ENCODE peak calls at places on chromosome 17, in eight cellular contexts. One of them, this sample, is unnamed.

GRCh38 chr17:31724619-31725018 is 134.4 kb downstream of the COPRS start:
- DNase-seq in AG09309: no peak
- DNase-seq in T1000: peak; percentile 23
- DNase-seq in HT1080: no peak
- DNase-seq in effector memory CD4-positive, alpha-beta T cell: no peak
- DNase-seq in activated CD8-positive, alpha-beta T cell treated with anti-CD3 and anti-CD28 coated beads for 36 hours: no peak
- DNase-seq in psoas muscle: no peak
- DNase-seq in HS-5: no peak
- DNase-seq in this sample: no peak

GRCh38 chr17:66727634-66728570 is 107.0 kb upstream of the CACNG5 start:
- DNase-seq in effector memory CD4-positive, alpha-beta T cell: no peak
- DNase-seq in activated CD8-positive, alpha-beta T cell treated with anti-CD3 and anti-CD28 coated beads for 36 hours: peak; percentile 66
- DNase-seq in HT1080: peak; percentile 26
- DNase-seq in T1000: no peak
- DNase-seq in AG09309: no peak
- DNase-seq in HS-5: no peak
- DNase-seq in psoas muscle: peak; percentile 45
- DNase-seq in this sample: no peak

GRCh38 chr17:80419255-80419654 is 4.3 kb downstream of the ENDOV start:
- DNase-seq in T1000: no peak
- DNase-seq in activated CD8-positive, alpha-beta T cell treated with anti-CD3 and anti-CD28 coated beads for 36 hours: no peak
- DNase-seq in psoas muscle: no peak
- DNase-seq in effector memory CD4-positive, alpha-beta T cell: no peak
- DNase-seq in HS-5: no peak
- DNase-seq in AG09309: no peak
- DNase-seq in HT1080: no peak
- DNase-seq in this sample: no peak

GRCh38 chr17:40458001-40458791 is 14.9 kb downstream of the IGFBP4 start:
- DNase-seq in psoas muscle: no peak
- DNase-seq in AG09309: peak; percentile 83
- DNase-seq in HT1080: peak; percentile 93
- DNase-seq in activated CD8-positive, alpha-beta T cell treated with anti-CD3 and anti-CD28 coated beads for 36 hours: no peak
- DNase-seq in T1000: peak; percentile 18
- DNase-seq in effector memory CD4-positive, alpha-beta T cell: no peak
- DNase-seq in HS-5: no peak
- DNase-seq in this sample: peak; percentile 93

GRCh38 chr17:45048795-45049563 is 2.5 kb downstream of the DCAKD start:
- DNase-seq in AG09309: no peak
- DNase-seq in T1000: no peak
- DNase-seq in psoas muscle: no peak
- DNase-seq in effector memory CD4-positive, alpha-beta T cell: no peak
- DNase-seq in activated CD8-positive, alpha-beta T cell treated with anti-CD3 and anti-CD28 coated beads for 36 hours: no peak
- DNase-seq in HS-5: no peak
- DNase-seq in HT1080: no peak
- DNase-seq in this sample: no peak

GRCh38 chr17:603405-604193 is 111.0 kb downstream of the VPS53 start:
- DNase-seq in AG09309: no peak
- DNase-seq in psoas muscle: no peak
- DNase-seq in HS-5: no peak
- DNase-seq in HT1080: no peak
- DNase-seq in effector memory CD4-positive, alpha-beta T cell: no peak
- DNase-seq in activated CD8-positive, alpha-beta T cell treated with anti-CD3 and anti-CD28 coated beads for 36 hours: no peak
- DNase-seq in T1000: no peak
- DNase-seq in this sample: no peak

GRCh38 chr17:75975757-75976174 is 3.2 kb downstream of the ACOX1 start:
- DNase-seq in effector memory CD4-positive, alpha-beta T cell: no peak
- DNase-seq in activated CD8-positive, alpha-beta T cell treated with anti-CD3 and anti-CD28 coated beads for 36 hours: no peak
- DNase-seq in psoas muscle: no peak
- DNase-seq in T1000: no peak
- DNase-seq in HT1080: no peak
- DNase-seq in HS-5: no peak
- DNase-seq in AG09309: no peak
- DNase-seq in this sample: no peak

GRCh38 chr17:38369124-38369886 is 17.7 kb downstream of the SOCS7 start:
- DNase-seq in activated CD8-positive, alpha-beta T cell treated with anti-CD3 and anti-CD28 coated beads for 36 hours: no peak
- DNase-seq in AG09309: no peak
- DNase-seq in effector memory CD4-positive, alpha-beta T cell: no peak
- DNase-seq in HT1080: no peak
- DNase-seq in HS-5: no peak
- DNase-seq in T1000: no peak
- DNase-seq in psoas muscle: no peak
- DNase-seq in this sample: no peak

GRCh38 chr17:8152112-8152775 is at the start of gene PER1:
- DNase-seq in effector memory CD4-positive, alpha-beta T cell: peak; percentile 86
- DNase-seq in psoas muscle: peak; percentile 97
- DNase-seq in activated CD8-positive, alpha-beta T cell treated with anti-CD3 and anti-CD28 coated beads for 36 hours: peak; percentile 96
- DNase-seq in HS-5: no peak
- DNase-seq in AG09309: peak; percentile 78
- DNase-seq in T1000: peak; percentile 92
- DNase-seq in HT1080: peak; percentile 75
- DNase-seq in this sample: peak; percentile 82

GRCh38 chr17:2239882-2240430 is 63.6 kb downstream of the SMG6 start:
- DNase-seq in AG09309: peak; percentile 53
- DNase-seq in T1000: peak; percentile 34
- DNase-seq in effector memory CD4-positive, alpha-beta T cell: no peak
- DNase-seq in HS-5: peak; percentile 79
- DNase-seq in psoas muscle: peak; percentile 72
- DNase-seq in activated CD8-positive, alpha-beta T cell treated with anti-CD3 and anti-CD28 coated beads for 36 hours: peak; percentile 66
- DNase-seq in HT1080: peak; percentile 88
- DNase-seq in this sample: peak; percentile 76

GRCh38 chr17:37844158-37844976 is 79.8 kb upstream of the TBC1D3K start:
- DNase-seq in AG09309: no peak
- DNase-seq in HT1080: peak; percentile 66
- DNase-seq in activated CD8-positive, alpha-beta T cell treated with anti-CD3 and anti-CD28 coated beads for 36 hours: peak; percentile 77
- DNase-seq in psoas muscle: peak; percentile 48
- DNase-seq in T1000: no peak
- DNase-seq in effector memory CD4-positive, alpha-beta T cell: no peak
- DNase-seq in HS-5: no peak
- DNase-seq in this sample: no peak

GRCh38 chr17:67200727-67201301 is 44.2 kb downstream of the HELZ start:
- DNase-seq in effector memory CD4-positive, alpha-beta T cell: no peak
- DNase-seq in HS-5: no peak
- DNase-seq in AG09309: no peak
- DNase-seq in T1000: no peak
- DNase-seq in activated CD8-positive, alpha-beta T cell treated with anti-CD3 and anti-CD28 coated beads for 36 hours: no peak
- DNase-seq in psoas muscle: no peak
- DNase-seq in HT1080: no peak
- DNase-seq in this sample: no peak

GRCh38 chr17:61333151-61333550 is 66.5 kb upstream of the TBX2 start:
- DNase-seq in T1000: no peak
- DNase-seq in AG09309: no peak
- DNase-seq in HT1080: no peak
- DNase-seq in psoas muscle: no peak
- DNase-seq in HS-5: no peak
- DNase-seq in effector memory CD4-positive, alpha-beta T cell: no peak
- DNase-seq in activated CD8-positive, alpha-beta T cell treated with anti-CD3 and anti-CD28 coated beads for 36 hours: no peak
- DNase-seq in this sample: no peak

GRCh38 chr17:48603959-48604769 is 622 bp downstream of the HOXB6 start:
- DNase-seq in HS-5: no peak
- DNase-seq in T1000: peak; percentile 43
- DNase-seq in HT1080: peak; percentile 84
- DNase-seq in activated CD8-positive, alpha-beta T cell treated with anti-CD3 and anti-CD28 coated beads for 36 hours: no peak
- DNase-seq in AG09309: no peak
- DNase-seq in psoas muscle: peak; percentile 62
- DNase-seq in effector memory CD4-positive, alpha-beta T cell: no peak
- DNase-seq in this sample: no peak

GRCh38 chr17:6045621-6046357 is 24.4 kb upstream of the WSCD1 start:
- DNase-seq in activated CD8-positive, alpha-beta T cell treated with anti-CD3 and anti-CD28 coated beads for 36 hours: no peak
- DNase-seq in effector memory CD4-positive, alpha-beta T cell: no peak
- DNase-seq in AG09309: no peak
- DNase-seq in T1000: no peak
- DNase-seq in HS-5: no peak
- DNase-seq in psoas muscle: no peak
- DNase-seq in HT1080: no peak
- DNase-seq in this sample: no peak

GRCh38 chr17:62964506-62964905 is 1.5 kb upstream of the TANC2 start:
- DNase-seq in activated CD8-positive, alpha-beta T cell treated with anti-CD3 and anti-CD28 coated beads for 36 hours: no peak
- DNase-seq in HT1080: no peak
- DNase-seq in psoas muscle: no peak
- DNase-seq in T1000: no peak
- DNase-seq in AG09309: no peak
- DNase-seq in effector memory CD4-positive, alpha-beta T cell: no peak
- DNase-seq in HS-5: no peak
- DNase-seq in this sample: no peak

GRCh38 chr17:74296548-74296936 is 22.5 kb downstream of the DNAI2 start:
- DNase-seq in T1000: no peak
- DNase-seq in HT1080: peak; percentile 13
- DNase-seq in HS-5: no peak
- DNase-seq in AG09309: peak; percentile 13
- DNase-seq in activated CD8-positive, alpha-beta T cell treated with anti-CD3 and anti-CD28 coated beads for 36 hours: peak; percentile 50
- DNase-seq in effector memory CD4-positive, alpha-beta T cell: no peak
- DNase-seq in psoas muscle: peak; percentile 50
- DNase-seq in this sample: no peak

GRCh38 chr17:30433514-30433913 is 43.7 kb upstream of the GOSR1 start:
- DNase-seq in AG09309: peak; percentile 40
- DNase-seq in HS-5: peak; percentile 68
- DNase-seq in effector memory CD4-positive, alpha-beta T cell: no peak
- DNase-seq in HT1080: peak; percentile 95
- DNase-seq in T1000: no peak
- DNase-seq in psoas muscle: no peak
- DNase-seq in activated CD8-positive, alpha-beta T cell treated with anti-CD3 and anti-CD28 coated beads for 36 hours: no peak
- DNase-seq in this sample: peak; percentile 97

GRCh38 chr17:82231562-82232321 is 2.9 kb downstream of the SLC16A3 start:
- DNase-seq in activated CD8-positive, alpha-beta T cell treated with anti-CD3 and anti-CD28 coated beads for 36 hours: peak; percentile 73
- DNase-seq in AG09309: no peak
- DNase-seq in HT1080: peak; percentile 72
- DNase-seq in effector memory CD4-positive, alpha-beta T cell: no peak
- DNase-seq in psoas muscle: peak; percentile 86
- DNase-seq in T1000: no peak
- DNase-seq in HS-5: no peak
- DNase-seq in this sample: no peak

GRCh38 chr17:66459811-66460270 is 157.4 kb downstream of the PRKCA start:
- DNase-seq in HS-5: peak; percentile 98
- DNase-seq in T1000: peak; percentile 72
- DNase-seq in psoas muscle: peak; percentile 40
- DNase-seq in activated CD8-positive, alpha-beta T cell treated with anti-CD3 and anti-CD28 coated beads for 36 hours: peak; percentile 33
- DNase-seq in HT1080: peak; percentile 97
- DNase-seq in AG09309: peak; percentile 98
- DNase-seq in effector memory CD4-positive, alpha-beta T cell: no peak
- DNase-seq in this sample: peak; percentile 95

GRCh38 chr17:75749545-75750389 is 15.2 kb downstream of the GALK1 start:
- DNase-seq in HS-5: no peak
- DNase-seq in activated CD8-positive, alpha-beta T cell treated with anti-CD3 and anti-CD28 coated beads for 36 hours: peak; percentile 95
- DNase-seq in psoas muscle: peak; percentile 90
- DNase-seq in effector memory CD4-positive, alpha-beta T cell: peak; percentile 71
- DNase-seq in HT1080: peak; percentile 69
- DNase-seq in T1000: peak; percentile 83
- DNase-seq in AG09309: no peak
- DNase-seq in this sample: no peak

GRCh38 chr17:17724991-17725852 is 44.0 kb downstream of the RAI1 start:
- DNase-seq in HS-5: no peak
- DNase-seq in psoas muscle: no peak
- DNase-seq in activated CD8-positive, alpha-beta T cell treated with anti-CD3 and anti-CD28 coated beads for 36 hours: no peak
- DNase-seq in AG09309: no peak
- DNase-seq in effector memory CD4-positive, alpha-beta T cell: no peak
- DNase-seq in HT1080: no peak
- DNase-seq in T1000: no peak
- DNase-seq in this sample: no peak

GRCh38 chr17:6713918-6714271 is 726 bp upstream of the SLC13A5 start:
- DNase-seq in T1000: no peak
- DNase-seq in effector memory CD4-positive, alpha-beta T cell: no peak
- DNase-seq in AG09309: no peak
- DNase-seq in HS-5: no peak
- DNase-seq in HT1080: no peak
- DNase-seq in activated CD8-positive, alpha-beta T cell treated with anti-CD3 and anti-CD28 coated beads for 36 hours: no peak
- DNase-seq in psoas muscle: no peak
- DNase-seq in this sample: no peak

GRCh38 chr17:4444782-4445473 is 11.2 kb downstream of the SPNS3 start:
- DNase-seq in HS-5: no peak
- DNase-seq in HT1080: peak; percentile 58
- DNase-seq in psoas muscle: peak; percentile 69
- DNase-seq in T1000: peak; percentile 11
- DNase-seq in effector memory CD4-positive, alpha-beta T cell: no peak
- DNase-seq in AG09309: no peak
- DNase-seq in activated CD8-positive, alpha-beta T cell treated with anti-CD3 and anti-CD28 coated beads for 36 hours: no peak
- DNase-seq in this sample: no peak

GRCh38 chr17:11628831-11629230 is 30.6 kb downstream of the DNAH9 start:
- DNase-seq in activated CD8-positive, alpha-beta T cell treated with anti-CD3 and anti-CD28 coated beads for 36 hours: no peak
- DNase-seq in T1000: no peak
- DNase-seq in effector memory CD4-positive, alpha-beta T cell: no peak
- DNase-seq in psoas muscle: no peak
- DNase-seq in HT1080: no peak
- DNase-seq in HS-5: no peak
- DNase-seq in AG09309: no peak
- DNase-seq in this sample: no peak

GRCh38 chr17:78369791-78370381 is 8.6 kb upstream of the PGS1 start:
- DNase-seq in HT1080: no peak
- DNase-seq in HS-5: no peak
- DNase-seq in AG09309: no peak
- DNase-seq in effector memory CD4-positive, alpha-beta T cell: no peak
- DNase-seq in T1000: no peak
- DNase-seq in psoas muscle: no peak
- DNase-seq in activated CD8-positive, alpha-beta T cell treated with anti-CD3 and anti-CD28 coated beads for 36 hours: no peak
- DNase-seq in this sample: no peak

GRCh38 chr17:199806-200603 is 18.6 kb upstream of the DOC2B start:
- DNase-seq in activated CD8-positive, alpha-beta T cell treated with anti-CD3 and anti-CD28 coated beads for 36 hours: no peak
- DNase-seq in effector memory CD4-positive, alpha-beta T cell: no peak
- DNase-seq in HT1080: no peak
- DNase-seq in psoas muscle: no peak
- DNase-seq in T1000: no peak
- DNase-seq in HS-5: no peak
- DNase-seq in AG09309: no peak
- DNase-seq in this sample: no peak

GRCh38 chr17:41894791-41895331 is 23.9 kb downstream of the ACLY start:
- DNase-seq in HS-5: peak; percentile 64
- DNase-seq in activated CD8-positive, alpha-beta T cell treated with anti-CD3 and anti-CD28 coated beads for 36 hours: no peak
- DNase-seq in T1000: peak; percentile 67
- DNase-seq in psoas muscle: peak; percentile 65
- DNase-seq in AG09309: peak; percentile 91
- DNase-seq in HT1080: peak; percentile 41
- DNase-seq in effector memory CD4-positive, alpha-beta T cell: no peak
- DNase-seq in this sample: peak; percentile 78

GRCh38 chr17:41464173-41464572 is 3.0 kb downstream of the KRT32 start:
- DNase-seq in effector memory CD4-positive, alpha-beta T cell: no peak
- DNase-seq in HS-5: no peak
- DNase-seq in AG09309: no peak
- DNase-seq in HT1080: no peak
- DNase-seq in activated CD8-positive, alpha-beta T cell treated with anti-CD3 and anti-CD28 coated beads for 36 hours: no peak
- DNase-seq in psoas muscle: no peak
- DNase-seq in T1000: no peak
- DNase-seq in this sample: no peak

This sample was measured in HFF-Myc.